ENCODE peak calls at places on chromosomes 11 and 22, in seven cellular contexts. One of them, this sample, is unnamed.

GRCh38 chr11:17828311-17828751 is 93.8 kb downstream of the KCNC1 start:
- DNase-seq in CD8-positive, alpha-beta memory T cell: no peak
- DNase-seq in RWPE1: no peak
- DNase-seq in A549: no peak
- DNase-seq in CD4-positive, alpha-beta T cell: no peak
- DNase-seq in keratinocyte: no peak
- DNase-seq in brain microvascular endothelial cell: no peak
- DNase-seq in this sample: no peak

GRCh38 chr22:50708474-50708873 is 29.5 kb upstream of the ACR start:
- DNase-seq in CD8-positive, alpha-beta memory T cell: no peak
- DNase-seq in RWPE1: no peak
- DNase-seq in A549: no peak
- DNase-seq in CD4-positive, alpha-beta T cell: no peak
- DNase-seq in keratinocyte: no peak
- DNase-seq in brain microvascular endothelial cell: no peak
- DNase-seq in this sample: no peak

GRCh38 chr11:70895061-70895670 is 357.2 kb downstream of the SHANK2 start:
- DNase-seq in CD8-positive, alpha-beta memory T cell: no peak
- DNase-seq in RWPE1: no peak
- DNase-seq in A549: no peak
- DNase-seq in CD4-positive, alpha-beta T cell: no peak
- DNase-seq in keratinocyte: no peak
- DNase-seq in brain microvascular endothelial cell: no peak
- DNase-seq in this sample: no peak

GRCh38 chr11:71341173-71341572 is 88.8 kb upstream of the SHANK2 start:
- DNase-seq in CD8-positive, alpha-beta memory T cell: no peak
- DNase-seq in RWPE1: no peak
- DNase-seq in A549: no peak
- DNase-seq in CD4-positive, alpha-beta T cell: no peak
- DNase-seq in keratinocyte: no peak
- DNase-seq in brain microvascular endothelial cell: no peak
- DNase-seq in this sample: no peak

GRCh38 chr11:1138053-1138452 is 19.7 kb upstream of the MUC5AC start:
- DNase-seq in CD8-positive, alpha-beta memory T cell: no peak
- DNase-seq in RWPE1: no peak
- DNase-seq in A549: no peak
- DNase-seq in CD4-positive, alpha-beta T cell: no peak
- DNase-seq in keratinocyte: no peak
- DNase-seq in brain microvascular endothelial cell: peak
- DNase-seq in this sample: no peak

GRCh38 chr22:28594784-28595324 is 84.8 kb downstream of the TTC28 start:
- DNase-seq in CD8-positive, alpha-beta memory T cell: no peak
- DNase-seq in RWPE1: peak
- DNase-seq in A549: peak
- DNase-seq in CD4-positive, alpha-beta T cell: no peak
- DNase-seq in keratinocyte: peak
- DNase-seq in brain microvascular endothelial cell: peak
- DNase-seq in this sample: peak

GRCh38 chr11:126664643-126665042 is 309.2 kb downstream of the ST3GAL4 start:
- DNase-seq in CD8-positive, alpha-beta memory T cell: no peak
- DNase-seq in RWPE1: no peak
- DNase-seq in A549: no peak
- DNase-seq in CD4-positive, alpha-beta T cell: no peak
- DNase-seq in keratinocyte: no peak
- DNase-seq in brain microvascular endothelial cell: no peak
- DNase-seq in this sample: no peak

GRCh38 chr22:43389227-43389836 is 22.5 kb upstream of the MPPED1 start:
- DNase-seq in CD8-positive, alpha-beta memory T cell: no peak
- DNase-seq in RWPE1: no peak
- DNase-seq in A549: no peak
- DNase-seq in CD4-positive, alpha-beta T cell: no peak
- DNase-seq in keratinocyte: no peak
- DNase-seq in brain microvascular endothelial cell: no peak
- DNase-seq in this sample: no peak

GRCh38 chr22:30362632-30363281 is 6.0 kb downstream of the CCDC157 start:
- DNase-seq in CD8-positive, alpha-beta memory T cell: no peak
- DNase-seq in RWPE1: no peak
- DNase-seq in A549: no peak
- DNase-seq in CD4-positive, alpha-beta T cell: no peak
- DNase-seq in keratinocyte: no peak
- DNase-seq in brain microvascular endothelial cell: no peak
- DNase-seq in this sample: no peak

GRCh38 chr11:125923012-125923579 is 18.8 kb downstream of the DDX25 start:
- DNase-seq in CD8-positive, alpha-beta memory T cell: no peak
- DNase-seq in RWPE1: peak
- DNase-seq in A549: peak
- DNase-seq in CD4-positive, alpha-beta T cell: peak
- DNase-seq in keratinocyte: peak
- DNase-seq in brain microvascular endothelial cell: peak
- DNase-seq in this sample: no peak

GRCh38 chr11:65573391-65574146 is 1.2 kb downstream of the FAM89B start:
- DNase-seq in CD8-positive, alpha-beta memory T cell: no peak
- DNase-seq in RWPE1: no peak
- DNase-seq in A549: no peak
- DNase-seq in CD4-positive, alpha-beta T cell: no peak
- DNase-seq in keratinocyte: no peak
- DNase-seq in brain microvascular endothelial cell: no peak
- DNase-seq in this sample: no peak

GRCh38 chr22:20132686-20133246 is 1.2 kb downstream of the ZDHHC8 start:
- DNase-seq in CD8-positive, alpha-beta memory T cell: no peak
- DNase-seq in RWPE1: no peak
- DNase-seq in A549: no peak
- DNase-seq in CD4-positive, alpha-beta T cell: no peak
- DNase-seq in keratinocyte: no peak
- DNase-seq in brain microvascular endothelial cell: no peak
- DNase-seq in this sample: no peak

GRCh38 chr22:20130739-20131592 is 638 bp upstream of the ZDHHC8 start:
- DNase-seq in CD8-positive, alpha-beta memory T cell: peak
- DNase-seq in RWPE1: peak
- DNase-seq in A549: peak
- DNase-seq in CD4-positive, alpha-beta T cell: peak
- DNase-seq in keratinocyte: no peak
- DNase-seq in brain microvascular endothelial cell: peak
- DNase-seq in this sample: no peak

GRCh38 chr22:20130319-20130718 is 1.3 kb upstream of the ZDHHC8 start:
- DNase-seq in CD8-positive, alpha-beta memory T cell: no peak
- DNase-seq in RWPE1: no peak
- DNase-seq in A549: no peak
- DNase-seq in CD4-positive, alpha-beta T cell: no peak
- DNase-seq in keratinocyte: no peak
- DNase-seq in brain microvascular endothelial cell: no peak
- DNase-seq in this sample: no peak

GRCh38 chr22:20131593-20131855 is at the start of gene ZDHHC8:
- DNase-seq in CD8-positive, alpha-beta memory T cell: peak
- DNase-seq in RWPE1: no peak
- DNase-seq in A549: no peak
- DNase-seq in CD4-positive, alpha-beta T cell: peak
- DNase-seq in keratinocyte: no peak
- DNase-seq in brain microvascular endothelial cell: no peak
- DNase-seq in this sample: no peak

DNA sequence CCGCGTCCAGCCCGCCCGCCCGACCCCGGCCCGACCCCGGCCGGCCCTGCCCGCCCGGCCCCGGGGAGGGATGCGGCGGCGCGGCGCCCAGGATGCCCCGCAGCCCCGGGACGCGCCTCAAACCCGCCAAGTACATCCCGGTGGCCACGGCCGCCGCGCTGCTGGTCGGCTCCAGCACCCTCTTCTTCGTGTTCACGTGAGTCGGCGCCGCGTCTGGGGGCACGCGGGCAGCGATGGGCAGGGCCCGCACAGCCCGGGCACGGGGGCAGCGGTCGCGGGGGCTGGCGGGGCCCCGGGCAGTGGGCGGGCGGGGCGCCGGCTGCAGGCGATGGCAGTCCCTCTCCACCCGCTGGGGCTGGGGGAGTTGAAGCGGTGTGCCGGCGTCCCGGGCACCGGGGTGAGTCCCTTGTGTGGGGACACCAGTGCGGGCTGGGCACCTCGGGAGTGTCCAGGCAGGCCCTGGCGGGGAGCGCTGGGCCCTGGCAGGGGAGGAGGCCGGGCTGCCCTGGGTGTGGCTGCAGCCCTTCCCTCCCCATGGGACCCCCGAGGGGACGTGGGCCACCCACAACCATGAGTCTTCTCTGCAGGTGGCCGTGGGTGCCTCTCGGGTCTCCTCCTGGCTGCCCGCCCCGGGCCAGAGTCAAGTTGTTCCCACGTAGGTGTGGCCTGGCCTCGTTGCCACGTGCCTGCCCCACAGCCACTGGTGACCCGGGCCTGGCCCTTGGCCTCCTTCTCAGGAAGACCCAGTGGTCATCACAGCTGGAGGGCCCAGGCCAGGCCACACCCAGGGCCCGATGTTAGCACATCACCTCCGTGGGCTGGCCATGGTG is 467 bp downstream of the ZDHHC8 start:
- DNase-seq in CD8-positive, alpha-beta memory T cell: peak
- DNase-seq in RWPE1: no peak
- DNase-seq in A549: no peak
- DNase-seq in CD4-positive, alpha-beta T cell: no peak
- DNase-seq in keratinocyte: no peak
- DNase-seq in brain microvascular endothelial cell: no peak
- DNase-seq in this sample: no peak
- H3K27ac ChIP-seq in CD8-positive, alpha-beta memory T cell: peak
- H3K27ac ChIP-seq in RWPE1: peak
- H3K27ac ChIP-seq in A549: peak
- H3K27ac ChIP-seq in CD4-positive, alpha-beta T cell: no peak
- H3K27ac ChIP-seq in keratinocyte: peak
- H3K27ac ChIP-seq in brain microvascular endothelial cell: peak
- H3K27ac ChIP-seq in this sample: no peak

DNA sequence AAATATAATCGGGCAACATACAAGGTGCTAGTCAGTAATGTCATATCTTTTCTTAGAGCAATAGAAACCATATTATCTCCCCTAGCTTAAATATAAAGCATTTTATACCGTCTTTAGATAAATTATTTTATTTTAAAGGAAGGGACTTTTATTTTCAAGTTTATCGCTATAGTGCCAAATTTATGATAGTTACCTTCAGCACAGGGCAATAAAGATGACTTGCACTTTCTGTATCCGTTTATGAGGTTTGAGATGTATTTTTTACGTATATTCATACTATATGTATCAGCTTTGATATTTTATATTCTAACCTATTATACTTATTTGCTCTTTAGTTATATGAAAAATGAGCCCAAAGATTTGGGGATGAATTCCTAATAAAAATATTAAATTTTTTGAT is 61.6 kb upstream of the CARD18 start:
- DNase-seq in CD8-positive, alpha-beta memory T cell: no peak
- DNase-seq in RWPE1: no peak
- DNase-seq in A549: no peak
- DNase-seq in CD4-positive, alpha-beta T cell: no peak
- DNase-seq in keratinocyte: no peak
- DNase-seq in brain microvascular endothelial cell: no peak
- DNase-seq in this sample: no peak
- H3K27ac ChIP-seq in CD8-positive, alpha-beta memory T cell: no peak
- H3K27ac ChIP-seq in RWPE1: no peak
- H3K27ac ChIP-seq in A549: no peak
- H3K27ac ChIP-seq in CD4-positive, alpha-beta T cell: no peak
- H3K27ac ChIP-seq in keratinocyte: no peak
- H3K27ac ChIP-seq in brain microvascular endothelial cell: no peak
- H3K27ac ChIP-seq in this sample: no peak

GRCh38 chr22:36299911-36300310 is 47.0 kb downstream of the APOL1 start:
- DNase-seq in CD8-positive, alpha-beta memory T cell: no peak
- DNase-seq in RWPE1: no peak
- DNase-seq in A549: no peak
- DNase-seq in CD4-positive, alpha-beta T cell: no peak
- DNase-seq in keratinocyte: no peak
- DNase-seq in brain microvascular endothelial cell: no peak
- DNase-seq in this sample: no peak
- H3K27ac ChIP-seq in CD8-positive, alpha-beta memory T cell: no peak
- H3K27ac ChIP-seq in RWPE1: peak
- H3K27ac ChIP-seq in A549: no peak
- H3K27ac ChIP-seq in CD4-positive, alpha-beta T cell: no peak
- H3K27ac ChIP-seq in keratinocyte: no peak
- H3K27ac ChIP-seq in brain microvascular endothelial cell: no peak
- H3K27ac ChIP-seq in this sample: no peak

GRCh38 chr22:46376908-46377565 is 41.5 kb downstream of the TRMU start:
- DNase-seq in CD8-positive, alpha-beta memory T cell: no peak
- DNase-seq in RWPE1: no peak
- DNase-seq in A549: no peak
- DNase-seq in CD4-positive, alpha-beta T cell: no peak
- DNase-seq in keratinocyte: no peak
- DNase-seq in brain microvascular endothelial cell: no peak
- DNase-seq in this sample: no peak

GRCh38 chr22:46373838-46374662 is 38.5 kb downstream of the TRMU start:
- DNase-seq in CD8-positive, alpha-beta memory T cell: peak
- DNase-seq in RWPE1: no peak
- DNase-seq in A549: no peak
- DNase-seq in CD4-positive, alpha-beta T cell: peak
- DNase-seq in keratinocyte: no peak
- DNase-seq in brain microvascular endothelial cell: no peak
- DNase-seq in this sample: no peak

GRCh38 chr22:46376096-46376495 is 40.6 kb downstream of the TRMU start:
- DNase-seq in CD8-positive, alpha-beta memory T cell: no peak
- DNase-seq in RWPE1: no peak
- DNase-seq in A549: no peak
- DNase-seq in CD4-positive, alpha-beta T cell: no peak
- DNase-seq in keratinocyte: no peak
- DNase-seq in brain microvascular endothelial cell: no peak
- DNase-seq in this sample: no peak

GRCh38 chr22:46373166-46373565 is 37.7 kb downstream of the TRMU start:
- DNase-seq in CD8-positive, alpha-beta memory T cell: peak
- DNase-seq in RWPE1: no peak
- DNase-seq in A549: no peak
- DNase-seq in CD4-positive, alpha-beta T cell: no peak
- DNase-seq in keratinocyte: no peak
- DNase-seq in brain microvascular endothelial cell: no peak
- DNase-seq in this sample: no peak

GRCh38 chr22:46374663-46375474 is 39.4 kb downstream of the TRMU start:
- DNase-seq in CD8-positive, alpha-beta memory T cell: no peak
- DNase-seq in RWPE1: no peak
- DNase-seq in A549: no peak
- DNase-seq in CD4-positive, alpha-beta T cell: no peak
- DNase-seq in keratinocyte: no peak
- DNase-seq in brain microvascular endothelial cell: no peak
- DNase-seq in this sample: no peak
- H3K27ac ChIP-seq in CD8-positive, alpha-beta memory T cell: no peak
- H3K27ac ChIP-seq in RWPE1: peak
- H3K27ac ChIP-seq in A549: no peak
- H3K27ac ChIP-seq in CD4-positive, alpha-beta T cell: no peak
- H3K27ac ChIP-seq in keratinocyte: no peak
- H3K27ac ChIP-seq in brain microvascular endothelial cell: no peak
- H3K27ac ChIP-seq in this sample: no peak

DNA sequence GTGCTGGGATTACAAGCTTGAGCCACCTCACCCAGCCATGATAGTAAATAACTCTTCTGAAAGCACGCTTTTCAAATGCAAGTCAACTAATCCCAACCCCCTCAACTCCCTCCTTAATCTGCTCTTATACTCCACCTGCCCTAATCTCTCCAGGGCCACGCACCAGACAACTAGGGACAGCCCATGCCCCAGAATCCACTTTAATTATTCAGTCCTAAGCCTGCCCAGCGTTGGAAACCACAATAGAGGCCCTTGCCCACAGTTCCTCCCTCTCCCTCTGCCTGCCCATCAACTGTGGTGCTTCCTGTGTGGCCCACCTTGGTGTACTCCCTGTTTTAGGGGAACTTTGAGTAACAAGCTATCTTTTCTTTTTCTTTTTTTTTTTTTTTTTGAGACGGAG is 2.7 kb upstream of the VPREB3 start:
- DNase-seq in CD8-positive, alpha-beta memory T cell: no peak
- DNase-seq in RWPE1: no peak
- DNase-seq in A549: no peak
- DNase-seq in CD4-positive, alpha-beta T cell: no peak
- DNase-seq in keratinocyte: no peak
- DNase-seq in brain microvascular endothelial cell: no peak
- DNase-seq in this sample: no peak
- H3K27ac ChIP-seq in CD8-positive, alpha-beta memory T cell: no peak
- H3K27ac ChIP-seq in RWPE1: no peak
- H3K27ac ChIP-seq in A549: no peak
- H3K27ac ChIP-seq in CD4-positive, alpha-beta T cell: no peak
- H3K27ac ChIP-seq in keratinocyte: no peak
- H3K27ac ChIP-seq in brain microvascular endothelial cell: no peak
- H3K27ac ChIP-seq in this sample: no peak